ENCODE peak calls at places on chromosome X, in ten cellular contexts. U, V, K, D, W, H, C, P, X and Q are unnamed samples.
A peak's percentile ranks its signal among the peaks of the same experiment; 100 is the strongest.

GRCh38 chrX:152915541-152916241 is 17.8 kb downstream of the ZNF185 start:
- DNase-seq in U (no peak), V (no peak), K (peak; percentile 35), D (no peak), W (no peak), H (no peak), C (peak; percentile 16), P (no peak), X (peak; percentile 13), Q (no peak)

GRCh38 chrX:119145241-119145653 is 17.6 kb upstream of the KIAA1210 start:
- DNase-seq in U (no peak), V (no peak), K (no peak), D (no peak), W (peak; percentile 25), H (no peak), C (no peak), P (no peak), X (peak; percentile 1), Q (no peak)

GRCh38 chrX:109463729-109464128 is 18.2 kb downstream of the GUCY2F start:
- DNase-seq in U (no peak), V (no peak), K (no peak), D (no peak), W (no peak), H (no peak), C (no peak), P (no peak), X (no peak), Q (no peak)

GRCh38 chrX:10833299-10834169 is 213.1 kb upstream of the MID1 start:
- DNase-seq in U (no peak), V (no peak), K (no peak), D (peak; percentile 18), W (peak; percentile 74), H (no peak), C (no peak), P (no peak), X (no peak), Q (peak; percentile 18)

GRCh38 chrX:11757729-11758399 is at the start of gene MSL3:
- DNase-seq in U (peak; percentile 46), V (peak; percentile 60), K (peak; percentile 39), D (peak; percentile 76), W (peak; percentile 75), H (no peak), C (peak; percentile 71), P (peak; percentile 9), X (peak; percentile 78), Q (peak; percentile 52)

GRCh38 chrX:19990225-19990518 is 689 bp downstream of the BCLAF3 start:
- DNase-seq in U (no peak), V (no peak), K (no peak), D (no peak), W (no peak), H (no peak), C (peak; percentile 3), P (no peak), X (no peak), Q (no peak)

GRCh38 chrX:136166221-136166855 is 19.0 kb downstream of the FHL1 start:
- DNase-seq in U (no peak), V (no peak), K (peak; percentile 39), D (no peak), W (no peak), H (no peak), C (no peak), P (no peak), X (peak; percentile 45), Q (no peak)

GRCh38 chrX:67892391-67892790 is 348.6 kb downstream of the AR start:
- DNase-seq in U (no peak), V (no peak), K (no peak), D (no peak), W (no peak), H (no peak), C (peak; percentile 3), P (no peak), X (peak; percentile 12), Q (no peak)

GRCh38 chrX:70613295-70613694 is 168.7 kb downstream of the DLG3 start:
- DNase-seq in U (no peak), V (no peak), K (peak; percentile 3), D (no peak), W (no peak), H (no peak), C (no peak), P (no peak), X (no peak), Q (no peak)

GRCh38 chrX:71515039-71515398 is 17.9 kb upstream of the OGT start:
- DNase-seq in U (no peak), V (no peak), K (no peak), D (peak; percentile 33), W (no peak), H (no peak), C (no peak), P (no peak), X (no peak), Q (no peak)

GRCh38 chrX:121259170-121259569 is 211.8 kb downstream of the GLUD2 start:
- DNase-seq in U (no peak), V (no peak), K (no peak), D (no peak), W (no peak), H (no peak), C (no peak), P (no peak), X (no peak), Q (no peak)

GRCh38 chrX:27391601-27392000 is 71.5 kb downstream of the PPP4R3C start:
- DNase-seq in U (no peak), V (no peak), K (no peak), D (no peak), W (no peak), H (no peak), C (no peak), P (no peak), X (peak; percentile 25), Q (no peak)

GRCh38 chrX:106791495-106791894 is 11.0 kb upstream of the TBC1D8B start:
- DNase-seq in U (no peak), V (no peak), K (no peak), D (no peak), W (no peak), H (no peak), C (peak; percentile 2), P (no peak), X (peak; percentile 6), Q (no peak)